ENCODE peak calls at places on chromosomes 12 and 14, in five cellular contexts. P is activated T-cell treated with anti-CD3 and anti-CD28 coated beads, Interleukin-2, amount 50 U/mL, for 72 hours; T is activated naive CD8-positive, alpha-beta T cell treated with anti-CD3 and anti-CD28 coated beads, Interleukin-2, amount 50 U/mL, for 24 hours; C is choroid plexus epithelial cell; H is C1 segment of cervical spinal cord. M is an unnamed sample.

GRCh38 chr12:53495903-53496751 is 3.1 kb downstream of the MAP3K12 start:
- DNase-seq in P (no peak), T (no peak), C (peak; percentile 95), H (peak; percentile 14), M (no peak)

GRCh38 chr14:74698471-74698870 is 14.4 kb downstream of the AREL1 start:
- DNase-seq in P (no peak), T (no peak), C (no peak), H (no peak), M (no peak)

GRCh38 chr14:33851366-33851765 is 99.5 kb downstream of the EGLN3 start:
- DNase-seq in P (no peak), T (no peak), C (no peak), H (no peak), M (no peak)

GRCh38 chr14:61430066-61430757 is 108.8 kb downstream of the PRKCH start:
- DNase-seq in P (no peak), T (no peak), C (no peak), H (no peak), M (no peak)

GRCh38 chr12:89949457-89950195 is 241.0 kb upstream of the ATP2B1 start:
- DNase-seq in P (peak; percentile 53), T (peak; percentile 29), C (peak; percentile 89), H (no peak), M (peak; percentile 78)

GRCh38 chr12:84357314-84357713 is 555.3 kb downstream of the SLC6A15 start:
- DNase-seq in P (no peak), T (no peak), C (no peak), H (no peak), M (no peak)

GRCh38 chr14:43651896-43652295 is 855.2 kb downstream of the FSCB start:
- DNase-seq in P (no peak), T (no peak), C (no peak), H (no peak), M (no peak)

GRCh38 chr12:49818241-49818640 is 10.0 kb downstream of the NCKAP5L start:
- DNase-seq in P (no peak), T (no peak), C (no peak), H (no peak), M (no peak)

GRCh38 chr14:102469261-102469660 is 40.3 kb downstream of the ANKRD9 start:
- DNase-seq in P (no peak), T (no peak), C (no peak), H (no peak), M (no peak)

GRCh38 chr12:97555547-97556200 is 93.1 kb downstream of the RMST start:
- DNase-seq in P (no peak), T (no peak), C (no peak), H (no peak), M (no peak)

GRCh38 chr14:55316528-55316927 is 45.3 kb downstream of the FBXO34 start:
- DNase-seq in P (no peak), T (no peak), C (no peak), H (no peak), M (no peak)